ENCODE peak calls at places on chromosomes 1 and 21, in five cellular contexts. One of them, this sample, is unnamed.

GRCh38 chr1:27563407-27564263 is 40.3 kb downstream of the AHDC1 start:
- DNase-seq in islet precursor cell: peak
- DNase-seq in RCC 7860: peak
- DNase-seq in SHP77: no peak
- DNase-seq in brain microvascular endothelial cell: no peak
- DNase-seq in this sample: no peak

GRCh38 chr1:55368698-55369097 is 153.5 kb upstream of the USP24 start:
- DNase-seq in brain microvascular endothelial cell: no peak
- DNase-seq in RCC 7860: no peak
- DNase-seq in islet precursor cell: no peak
- DNase-seq in SHP77: no peak
- DNase-seq in this sample: no peak

GRCh38 chr1:165369255-165369848 is 12.8 kb upstream of the LMX1A start:
- DNase-seq in brain microvascular endothelial cell: peak
- DNase-seq in RCC 7860: peak
- DNase-seq in islet precursor cell: peak
- DNase-seq in SHP77: peak
- DNase-seq in this sample: peak

GRCh38 chr1:181846001-181846645 is 215.4 kb downstream of the ZNF648 start:
- DNase-seq in islet precursor cell: no peak
- DNase-seq in SHP77: no peak
- DNase-seq in brain microvascular endothelial cell: no peak
- DNase-seq in RCC 7860: no peak
- DNase-seq in this sample: no peak

GRCh38 chr21:42474043-42474831 is 21.8 kb downstream of the RSPH1 start:
- DNase-seq in islet precursor cell: peak
- DNase-seq in RCC 7860: peak
- DNase-seq in SHP77: no peak
- DNase-seq in brain microvascular endothelial cell: no peak
- DNase-seq in this sample: no peak

GRCh38 chr1:59605761-59606160 is 209.0 kb upstream of the HOOK1 start:
- DNase-seq in RCC 7860: no peak
- DNase-seq in brain microvascular endothelial cell: no peak
- DNase-seq in SHP77: no peak
- DNase-seq in islet precursor cell: no peak
- DNase-seq in this sample: no peak

GRCh38 chr1:53148123-53148522 is 5.7 kb upstream of the SLC1A7 start:
- DNase-seq in brain microvascular endothelial cell: no peak
- DNase-seq in SHP77: no peak
- DNase-seq in islet precursor cell: no peak
- DNase-seq in RCC 7860: peak
- DNase-seq in this sample: no peak

GRCh38 chr1:36369061-36369470 is 16.7 kb downstream of the STK40 start:
- DNase-seq in islet precursor cell: peak
- DNase-seq in brain microvascular endothelial cell: peak
- DNase-seq in SHP77: peak
- DNase-seq in RCC 7860: peak
- DNase-seq in this sample: peak

GRCh38 chr1:43706598-43707190 is 642 bp upstream of the ST3GAL3 start:
- DNase-seq in brain microvascular endothelial cell: no peak
- DNase-seq in SHP77: peak
- DNase-seq in islet precursor cell: peak
- DNase-seq in RCC 7860: peak
- DNase-seq in this sample: no peak

GRCh38 chr1:109824349-109825115 is 60.8 kb upstream of the EPS8L3 start:
- DNase-seq in brain microvascular endothelial cell: no peak
- DNase-seq in RCC 7860: no peak
- DNase-seq in islet precursor cell: no peak
- DNase-seq in SHP77: no peak
- DNase-seq in this sample: no peak

GRCh38 chr1:204448321-204448964 is 36.8 kb upstream of the PPP1R15B start:
- DNase-seq in islet precursor cell: no peak
- DNase-seq in brain microvascular endothelial cell: no peak
- DNase-seq in SHP77: no peak
- DNase-seq in RCC 7860: peak
- DNase-seq in this sample: no peak

GRCh38 chr1:218837051-218837450 is 336.6 kb upstream of the LYPLAL1 start:
- DNase-seq in SHP77: no peak
- DNase-seq in RCC 7860: peak
- DNase-seq in brain microvascular endothelial cell: peak
- DNase-seq in islet precursor cell: no peak
- DNase-seq in this sample: no peak

This sample was measured in activated T-cell treated with anti-CD3 and anti-CD28 coated beads, Interleukin-2, amount 50 U/mL, for 1 hour.